ENCODE peak calls at places on chromosomes 4 and X, in four cellular contexts. G is K562, R is Panc1, K is HepG2. M is an unnamed sample.

GRCh38 chr4:182231503-182231902 is 11.7 kb upstream of the TENM3 start:
- DNase-seq in R (no peak), K (no peak), G (no peak), M (no peak)

GRCh38 chr4:110615366-110616161 is 7.3 kb downstream of the PITX2 start:
- DNase-seq in G (no peak), K (no peak), R (no peak), M (no peak)

GRCh38 chrX:16993791-16994318 is 47.4 kb downstream of the REPS2 start:
- DNase-seq in R (no peak), G (no peak), K (no peak), M (no peak)

GRCh38 chrX:109622270-109622669 is 2.7 kb downstream of the KCNE5 start:
- DNase-seq in K (no peak), G (no peak), R (no peak), M (no peak)

GRCh38 chrX:38108364-38108763 is 102.0 kb downstream of the SYTL5 start:
- DNase-seq in R (no peak), K (no peak), G (no peak), M (no peak)

GRCh38 chr4:56772134-56772533 is 49.4 kb downstream of the SPINK2 start:
- DNase-seq in R (no peak), K (no peak), G (no peak), M (no peak)

GRCh38 chr4:147944264-147944663 is 212.4 kb downstream of the ARHGAP10 start:
- DNase-seq in G (no peak), K (no peak), R (no peak), M (no peak)

GRCh38 chrX:130173190-130173895 is 1.6 kb downstream of the RAB33A start:
- DNase-seq in G (peak; percentile 50), K (no peak), R (no peak), M (peak; percentile 56)

GRCh38 chrX:139738581-139738980 is 30.6 kb upstream of the MCF2 start:
- DNase-seq in R (no peak), K (no peak), G (no peak), M (no peak)

GRCh38 chr4:62271107-62271506 is 1071.0 kb downstream of the ADGRL3 start:
- DNase-seq in K (no peak), G (no peak), R (no peak), M (no peak)

GRCh38 chrX:107684956-107685385 is 56.7 kb downstream of the PRPS1 start:
- DNase-seq in K (no peak), R (no peak), G (peak; percentile 69), M (no peak)

GRCh38 chrX:17737707-17738001 is 361 bp downstream of the SCML1 start:
- DNase-seq in G (no peak), R (no peak), K (no peak), M (no peak)

GRCh38 chr4:24930136-24930535 is 17.3 kb upstream of the CCDC149 start:
- DNase-seq in R (no peak), G (no peak), K (no peak), M (no peak)

GRCh38 chr4:72895408-72895807 is 174.1 kb downstream of the COX18 start:
- DNase-seq in G (no peak), K (no peak), R (no peak), M (no peak)

GRCh38 chrX:26789751-26790150 is 573.8 kb downstream of the MAGEB5 start:
- DNase-seq in K (no peak), G (no peak), R (no peak), M (no peak)

GRCh38 chrX:22148565-22148964 is 116.4 kb downstream of the PHEX start:
- DNase-seq in K (no peak), R (no peak), G (no peak), M (no peak)

GRCh38 chr4:74109116-74109791 is 10.3 kb upstream of the CXCL2 start:
- DNase-seq in R (peak; percentile 86), G (no peak), K (no peak), M (no peak)

GRCh38 chrX:118423558-118423957 is 72.1 kb upstream of the DOCK11 start:
- DNase-seq in R (no peak), G (no peak), K (no peak), M (peak; percentile 24)

GRCh38 chrX:320126-320783 is 1.7 kb upstream of the GTPBP6 start:
- DNase-seq in R (no peak), K (no peak), G (no peak), M (no peak)

GRCh38 chrX:154123241-154124219 is 20.5 kb upstream of the OPN1LW start:
- DNase-seq in K (peak; percentile 24), R (no peak), G (peak; percentile 71), M (no peak)

GRCh38 chrX:11435568-11435967 is 142.4 kb downstream of the AMELX start:
- DNase-seq in K (no peak), R (no peak), G (no peak), M (no peak)

GRCh38 chrX:11724122-11725017 is 33.7 kb upstream of the MSL3 start:
- DNase-seq in G (peak; percentile 33), K (peak; percentile 0), R (no peak), M (no peak)

GRCh38 chrX:36407886-36408285 is 488.4 kb downstream of the CFAP47 start:
- DNase-seq in R (no peak), K (no peak), G (no peak), M (no peak)

GRCh38 chrX:53288173-53288572 is 6.8 kb upstream of the IQSEC2 start:
- DNase-seq in G (peak; percentile 65), K (no peak), R (no peak), M (no peak)

GRCh38 chrX:79146552-79147390 is 2.3 kb downstream of the GPR174 start:
- DNase-seq in R (no peak), K (no peak), G (no peak), M (peak; percentile 45)

GRCh38 chr4:185143596-185143969 is 517 bp downstream of the SLC25A4 start:
- DNase-seq in K (peak; percentile 22), R (no peak), G (no peak), M (no peak)

GRCh38 chr4:176945314-176945713 is 152.6 kb upstream of the VEGFC start:
- DNase-seq in K (no peak), G (no peak), R (no peak), M (no peak)

GRCh38 chr4:183765121-183765990 is 106.3 kb downstream of the TRAPPC11 start:
- DNase-seq in G (no peak), K (peak; percentile 10), R (no peak), M (no peak)

GRCh38 chr4:48499551-48500066 is 9.6 kb downstream of the ZAR1 start:
- DNase-seq in G (no peak), R (no peak), K (no peak), M (peak; percentile 45)

GRCh38 chrX:49172280-49172780 is 632 bp downstream of the PLP2 start:
- DNase-seq in R (no peak), K (no peak), G (peak; percentile 53), M (no peak)

GRCh38 chrX:110327336-110327735 is 9.5 kb upstream of the AMMECR1 start:
- DNase-seq in K (no peak), G (no peak), R (no peak), M (no peak)

GRCh38 chr4:83855044-83855443 is 319.1 kb downstream of the GPAT3 start:
- DNase-seq in K (peak; percentile 70), G (no peak), R (peak; percentile 60), M (no peak)

GRCh38 chrX:39953879-39954278 is 143.9 kb downstream of the BCOR start:
- DNase-seq in K (peak; percentile 88), G (peak; percentile 16), R (no peak), M (no peak)

DNA sequence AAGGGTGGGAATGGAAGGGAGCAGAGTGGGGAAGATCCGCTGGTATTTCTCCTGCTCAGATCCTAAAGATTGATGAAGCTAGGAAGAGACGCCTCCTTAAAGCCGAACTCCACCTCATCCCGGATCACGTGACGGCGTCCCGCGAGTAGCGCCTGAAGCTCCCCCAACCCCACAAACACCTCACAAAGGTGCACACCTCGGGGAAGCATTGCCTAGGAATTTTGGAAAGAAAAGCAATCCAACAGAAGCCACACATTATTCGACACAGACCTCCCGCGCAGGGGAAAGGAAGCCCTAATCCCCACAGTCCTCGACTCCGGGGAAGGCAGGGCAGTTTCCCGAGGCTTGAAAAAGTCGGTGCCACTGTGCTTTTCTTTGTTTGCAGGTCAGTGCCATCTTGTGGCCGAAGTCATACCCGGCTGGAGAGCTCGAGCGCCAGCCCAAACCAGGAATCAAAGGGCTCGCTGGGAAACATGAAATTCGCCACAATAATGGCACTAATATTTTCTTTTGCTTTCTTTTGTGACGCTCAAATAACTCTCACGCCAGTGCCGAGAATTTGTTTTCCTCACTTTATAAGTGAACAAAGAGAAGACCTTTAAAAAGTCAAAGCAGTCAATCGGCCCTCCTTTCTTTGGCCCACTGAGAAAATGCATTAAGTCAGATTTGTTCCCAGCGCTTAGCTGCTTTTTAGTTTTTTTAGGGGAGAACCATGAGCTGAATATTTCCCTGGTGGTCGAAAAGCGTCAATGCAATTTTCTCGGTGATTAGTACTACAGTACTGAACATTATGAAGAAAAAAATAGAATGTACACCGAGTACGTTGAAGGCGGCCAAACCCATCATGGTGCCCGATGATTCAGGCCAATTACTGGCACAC is at the start of gene NPY1R:
- DNase-seq in G (peak; percentile 46), K (peak; percentile 24), R (peak; percentile 32), M (peak; percentile 1)
- TF ChIP-seq SIN3A in G (no peak), K (no peak), R (no peak), M (no peak)

DNA sequence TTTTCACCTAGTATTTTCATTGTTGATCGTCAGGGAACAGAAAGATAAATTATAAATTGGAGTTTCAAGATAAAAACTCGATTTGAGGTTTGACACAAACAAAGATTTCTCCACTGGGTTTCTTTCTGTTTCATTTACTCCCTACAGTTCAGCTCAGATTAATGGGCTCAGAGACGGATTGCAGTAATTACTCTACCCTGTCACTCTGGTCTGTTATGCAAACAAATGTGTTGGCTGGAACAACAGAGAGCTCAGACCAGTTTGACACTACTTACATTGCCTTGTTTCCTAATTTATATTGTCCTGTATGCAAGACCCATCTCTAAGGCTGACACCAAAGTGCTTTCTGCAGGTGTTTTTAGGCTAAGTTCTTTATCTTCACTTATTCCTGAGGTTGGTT is 909.3 kb upstream of the PRKX start:
- DNase-seq in K (no peak), R (no peak), G (no peak), M (no peak)
- TF ChIP-seq SIN3A in K (no peak), R (no peak), G (no peak), M (no peak)

GRCh38 chr4:2365054-2365912 is 53.2 kb downstream of the ZFYVE28 start:
- DNase-seq in G (peak; percentile 76), K (no peak), R (no peak), M (no peak)
- TF ChIP-seq SIN3A in G (no peak), K (no peak), R (no peak), M (no peak)

DNA sequence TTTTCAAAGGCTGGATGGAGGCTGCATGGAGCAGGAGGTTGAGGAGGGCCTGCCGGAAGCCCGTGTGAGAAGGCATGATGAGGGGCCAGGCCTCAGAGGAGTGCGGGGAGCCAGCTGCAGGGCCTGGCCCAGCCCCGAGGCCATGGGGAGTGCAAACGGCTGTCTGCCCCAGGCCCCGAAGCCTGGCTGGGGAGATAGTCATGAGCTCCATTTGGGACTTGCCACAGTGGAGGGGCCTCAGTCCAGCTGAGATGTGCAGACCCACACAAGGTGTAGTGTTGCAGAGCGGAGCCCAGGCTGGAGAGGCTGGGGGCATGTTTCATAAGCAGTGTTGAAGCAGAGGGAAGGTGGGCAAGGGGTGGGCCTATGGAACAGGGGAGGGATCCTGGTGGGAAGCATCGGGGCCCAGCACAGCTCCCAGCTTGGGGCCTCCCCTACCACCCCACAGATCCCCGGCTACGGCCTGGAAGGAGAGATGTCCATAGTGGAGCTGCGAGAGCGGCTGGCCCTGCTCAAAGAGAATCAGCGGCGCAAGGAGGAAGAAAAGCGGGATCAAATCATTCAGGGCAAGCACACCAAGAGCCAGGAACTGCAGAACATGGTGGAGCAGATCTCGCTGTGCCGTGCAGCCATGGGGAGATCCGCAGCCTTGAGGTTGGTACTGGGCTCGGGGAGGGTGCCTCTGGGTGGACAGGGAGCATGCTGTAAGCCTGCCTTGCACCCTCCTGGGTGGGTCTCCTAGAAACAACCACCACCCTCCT is 9.1 kb upstream of the RNF4 start:
- DNase-seq in R (no peak), G (no peak), K (no peak), M (no peak)
- TF ChIP-seq SIN3A in R (no peak), G (no peak), K (no peak), M (no peak)